ENCODE peak calls at places on chromosomes 7 and 10, in six cellular contexts. M is BE2C; B is CD8-positive, alpha-beta memory T cell; Y is lung; C is mammary epithelial cell; K is psoas muscle. W is an unnamed sample.

GRCh38 chr10:102832987-102833386 is 4.2 kb downstream of the CYP17A1 start:
- DNase-seq in M (no peak), B (no peak), Y (no peak), C (no peak), K (no peak), W (no peak)

GRCh38 chr7:124310934-124311390 is 278.1 kb upstream of the TMEM229A start:
- DNase-seq in M (no peak), B (no peak), Y (no peak), C (no peak), K (no peak), W (no peak)

GRCh38 chr10:96614515-96614914 is 27.7 kb upstream of the TM9SF3 start:
- DNase-seq in M (peak; percentile 79), B (no peak), Y (no peak), C (peak; percentile 83), K (no peak), W (no peak)

GRCh38 chr7:103573479-103574058 is 127.6 kb upstream of the SLC26A5 start:
- DNase-seq in M (no peak), B (no peak), Y (no peak), C (peak; percentile 15), K (no peak), W (no peak)

GRCh38 chr7:81882086-81882485 is 112.2 kb upstream of the HGF start:
- DNase-seq in M (no peak), B (no peak), Y (no peak), C (no peak), K (no peak), W (no peak)

GRCh38 chr7:44282601-44283171 is 42.7 kb downstream of the CAMK2B start:
- DNase-seq in M (peak; percentile 8), B (peak; percentile 35), Y (no peak), C (no peak), K (peak; percentile 54), W (no peak)

GRCh38 chr10:85995791-85996190 is 370.8 kb downstream of the GRID1 start:
- DNase-seq in M (no peak), B (no peak), Y (peak; percentile 28), C (peak; percentile 26), K (no peak), W (no peak)

GRCh38 chr10:15745748-15746147 is 26.0 kb upstream of the ITGA8 start:
- DNase-seq in M (no peak), B (no peak), Y (peak; percentile 38), C (no peak), K (no peak), W (no peak)

GRCh38 chr10:47059606-47060311 is 148.5 kb downstream of the PTPN20 start:
- DNase-seq in M (no peak), B (no peak), Y (no peak), C (no peak), K (no peak), W (no peak)

GRCh38 chr10:125160856-125161569 is 650 bp upstream of the CTBP2 start:
- DNase-seq in M (peak; percentile 90), B (no peak), Y (peak; percentile 73), C (peak; percentile 80), K (peak; percentile 89), W (peak; percentile 87)

GRCh38 chr7:102021841-102022618 is 204.6 kb downstream of the CUX1 start:
- DNase-seq in M (no peak), B (no peak), Y (no peak), C (no peak), K (no peak), W (no peak)

GRCh38 chr10:11757452-11757819 is 15.3 kb downstream of the ECHDC3 start:
- DNase-seq in M (peak; percentile 64), B (no peak), Y (peak; percentile 64), C (peak; percentile 93), K (peak; percentile 77), W (peak; percentile 65)

GRCh38 chr10:43054593-43054992 is 22.3 kb upstream of the RET start:
- DNase-seq in M (no peak), B (no peak), Y (no peak), C (no peak), K (peak; percentile 23), W (no peak)

GRCh38 chr10:110643670-110644597 is at the start of gene RBM20:
- DNase-seq in M (peak; percentile 81), B (no peak), Y (no peak), C (peak; percentile 43), K (peak; percentile 89), W (no peak)

GRCh38 chr10:21499910-21500577 is 25.4 kb downstream of the SKIDA1 start:
- DNase-seq in M (no peak), B (no peak), Y (no peak), C (no peak), K (peak; percentile 66), W (no peak)

GRCh38 chr10:18473424-18474110 is 177.8 kb downstream of the NSUN6 start:
- DNase-seq in M (no peak), B (no peak), Y (no peak), C (no peak), K (no peak), W (no peak)

GRCh38 chr10:81081887-81082620 is 544.4 kb downstream of the SH2D4B start:
- DNase-seq in M (no peak), B (no peak), Y (no peak), C (peak; percentile 0), K (no peak), W (no peak)

GRCh38 chr10:116836087-116836486 is 13.2 kb upstream of the ENO4 start:
- DNase-seq in M (no peak), B (no peak), Y (no peak), C (no peak), K (no peak), W (no peak)

GRCh38 chr10:22620140-22620857 is 94.1 kb downstream of the PIP4K2A start:
- DNase-seq in M (peak; percentile 76), B (no peak), Y (peak; percentile 71), C (peak; percentile 93), K (peak; percentile 72), W (no peak)

GRCh38 chr7:132311747-132312146 is 264.5 kb downstream of the PLXNA4 start:
- DNase-seq in M (peak; percentile 26), B (no peak), Y (no peak), C (no peak), K (no peak), W (no peak)

GRCh38 chr10:62062752-62063512 is 161.4 kb downstream of the ARID5B start:
- DNase-seq in M (no peak), B (no peak), Y (no peak), C (no peak), K (no peak), W (no peak)

GRCh38 chr10:7477538-7478334 is 66.9 kb upstream of the SFMBT2 start:
- DNase-seq in M (no peak), B (no peak), Y (no peak), C (no peak), K (no peak), W (no peak)
- H3K4me1 ChIP-seq in M (no peaks in the 10 kb centered on the region), B (peaks cover 58% of the 10 kb centered on the region), Y (no peaks in the 10 kb centered on the region), C (no peaks in the 10 kb centered on the region), K (no peaks in the 10 kb centered on the region), W (no peaks in the 10 kb centered on the region)

GRCh38 chr7:151830121-151830815 is 46.6 kb downstream of the PRKAG2 start:
- DNase-seq in M (no peak), B (no peak), Y (no peak), C (no peak), K (peak; percentile 37), W (no peak)

GRCh38 chr7:151825711-151826110 is 51.2 kb downstream of the PRKAG2 start:
- DNase-seq in M (no peak), B (no peak), Y (no peak), C (no peak), K (peak; percentile 41), W (no peak)

GRCh38 chr7:151824285-151824950 is 52.5 kb downstream of the PRKAG2 start:
- DNase-seq in M (no peak), B (no peak), Y (no peak), C (no peak), K (peak; percentile 14), W (no peak)

GRCh38 chr7:151829707-151830106 is 47.2 kb downstream of the PRKAG2 start:
- DNase-seq in M (peak; percentile 58), B (no peak), Y (no peak), C (no peak), K (peak; percentile 29), W (no peak)

DNA sequence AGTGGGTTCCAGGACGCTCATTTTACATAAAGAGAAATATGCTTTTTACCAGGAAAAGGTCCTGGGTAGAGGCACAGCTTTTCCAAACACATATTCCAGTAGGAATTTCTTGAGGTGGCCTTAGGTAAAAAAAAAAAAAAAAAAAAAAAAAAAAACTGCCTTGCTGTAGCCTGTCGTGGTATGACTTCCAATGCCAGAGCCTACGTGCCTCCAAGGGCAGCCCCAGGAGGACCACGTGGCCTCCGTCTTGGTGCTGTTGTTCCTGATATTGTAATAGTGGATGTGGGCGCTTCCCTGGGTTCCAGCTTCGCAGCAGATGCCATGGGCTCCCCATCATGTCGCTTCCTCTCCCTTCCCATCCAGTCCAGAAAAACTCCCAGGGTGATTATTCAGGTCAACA is 49.3 kb downstream of the PRKAG2 start:
- DNase-seq in M (no peak), B (no peak), Y (no peak), C (no peak), K (peak; percentile 15), W (no peak)
- H3K27me3 ChIP-seq in M (no peaks in the 10 kb centered on the region), B (no peaks in the 10 kb centered on the region), Y (no peaks in the 10 kb centered on the region), C (peaks cover 3% of the 10 kb centered on the region), K (no peaks in the 10 kb centered on the region), W (no peaks in the 10 kb centered on the region)

DNA sequence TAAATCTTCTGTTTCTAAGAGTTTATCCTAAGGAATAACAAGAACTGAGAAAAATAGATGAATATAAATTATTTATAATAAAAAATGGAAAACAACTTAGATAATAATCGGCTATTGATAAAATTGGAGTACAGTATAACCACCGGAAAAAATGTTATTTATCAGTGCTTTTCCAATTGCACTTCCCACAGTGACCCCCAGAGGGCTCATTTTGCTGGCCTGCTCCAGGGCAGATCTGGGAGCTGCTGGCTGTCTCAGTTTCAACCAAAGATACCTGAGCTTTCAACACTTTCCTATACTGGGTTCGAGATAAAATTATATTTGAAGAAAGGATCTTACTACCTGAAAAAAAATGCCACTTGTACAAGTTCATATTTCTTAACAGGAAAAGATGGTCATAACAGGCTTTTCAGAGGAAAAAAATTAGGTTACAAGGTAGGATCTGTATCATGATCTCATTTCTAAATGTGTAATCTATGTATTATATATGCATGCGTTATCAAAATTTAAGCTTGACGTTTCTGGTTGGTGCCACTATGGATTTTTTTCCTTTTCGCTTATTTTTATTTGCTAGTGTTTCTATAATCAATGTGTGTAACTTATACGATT is 165.7 kb downstream of the NPSR1 start:
- DNase-seq in M (peak; percentile 63), B (peak; percentile 61), Y (peak; percentile 36), C (peak; percentile 25), K (peak; percentile 51), W (peak; percentile 36)
- H3K4me1 ChIP-seq in M (no peaks in the 10 kb centered on the region), B (no peaks in the 10 kb centered on the region), Y (no peaks in the 10 kb centered on the region), C (no peaks in the 10 kb centered on the region), K (no peaks in the 10 kb centered on the region), W (no peaks in the 10 kb centered on the region)

DNA sequence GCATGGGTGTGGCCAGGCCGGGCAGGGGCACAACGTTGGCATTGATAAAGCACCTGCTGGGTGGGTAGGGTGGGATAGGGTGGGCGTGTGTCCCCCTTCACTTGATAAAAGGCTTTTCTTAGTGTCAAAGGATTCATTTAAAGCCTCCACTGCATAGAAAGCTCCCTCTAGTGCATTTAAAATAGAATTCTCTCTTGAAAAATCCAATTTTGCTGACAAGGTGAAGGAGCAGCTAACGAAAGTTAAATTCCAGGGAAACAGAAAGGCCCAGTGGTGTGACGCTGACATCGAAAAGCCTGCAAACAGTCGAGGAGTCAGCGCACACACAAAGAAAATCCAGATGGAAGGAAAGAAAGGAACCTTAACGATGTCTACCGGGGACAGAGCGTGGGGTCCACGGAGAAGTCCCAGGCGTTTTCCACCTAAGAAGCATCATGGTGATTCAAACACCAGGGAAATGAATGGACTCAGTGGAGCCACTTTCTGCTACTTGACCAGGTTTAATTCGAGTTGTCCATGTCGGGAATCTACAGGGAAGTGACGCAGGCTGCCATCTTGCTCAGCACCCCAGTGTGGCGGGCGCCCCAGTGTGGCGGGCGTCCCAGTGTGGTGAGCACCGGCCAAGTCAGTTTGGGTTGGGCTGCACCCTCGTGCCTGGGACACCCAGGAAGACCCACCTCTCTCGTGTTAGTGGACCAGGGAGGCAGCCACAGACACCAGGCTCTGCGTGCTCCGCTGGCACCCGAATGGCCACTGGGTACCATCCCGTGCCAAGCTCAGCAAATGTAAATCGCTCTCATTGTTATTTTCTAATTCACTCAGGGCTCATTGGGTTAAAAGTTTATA is 217.8 kb downstream of the DNAJB6 start:
- DNase-seq in M (no peak), B (no peak), Y (no peak), C (no peak), K (no peak), W (no peak)
- H3K27me3 ChIP-seq in M (no peaks in the 10 kb centered on the region), B (no peaks in the 10 kb centered on the region), Y (no peaks in the 10 kb centered on the region), C (no peaks in the 10 kb centered on the region), K (no peaks in the 10 kb centered on the region), W (no peaks in the 10 kb centered on the region)

W was measured in prostate gland.